ENCODE peak calls at places on chromosomes 6 and 20, in six cellular contexts. N is MG63, V is MCF 10A, O is ELR, Z is AG08395, J is NCI-H748 treated with DMSO at 0.1 percent for 48 hours. H is an unnamed sample.

GRCh38 chr20:57450419-57450818 is 59.2 kb downstream of the RBM38 start:
- DNase-seq in N (no peak), V (no peak), O (no peak), Z (peak), J (no peak), H (peak)

GRCh38 chr6:145733207-145733606 is 2.1 kb downstream of the EPM2A start:
- DNase-seq in N (no peak), V (no peak), O (no peak), Z (no peak), J (no peak), H (peak)

GRCh38 chr6:131317516-131317915 is 182.2 kb downstream of the AKAP7 start:
- DNase-seq in N (no peak), V (peak), O (peak), Z (peak), J (no peak), H (no peak)

GRCh38 chr6:147081210-147081609 is 123.0 kb upstream of the STXBP5 start:
- DNase-seq in N (no peak), V (no peak), O (no peak), Z (no peak), J (peak), H (no peak)

GRCh38 chr6:158095031-158095430 is 73.0 kb downstream of the SERAC1 start:
- DNase-seq in N (no peak), V (peak), O (no peak), Z (no peak), J (no peak), H (no peak)

GRCh38 chr6:123393333-123393732 is 243.4 kb downstream of the TRDN start:
- DNase-seq in N (no peak), V (peak), O (peak), Z (no peak), J (peak), H (peak)

GRCh38 chr20:15700147-15700765 is 873.0 kb downstream of the KIF16B start:
- DNase-seq in N (no peak), V (peak), O (no peak), Z (peak), J (no peak), H (no peak)

GRCh38 chr6:63760199-63760598 is 124.6 kb downstream of the PHF3 start:
- DNase-seq in N (no peak), V (no peak), O (no peak), Z (no peak), J (no peak), H (no peak)

GRCh38 chr6:30887901-30888300 is 3.6 kb downstream of the DDR1 start:
- DNase-seq in N (no peak), V (no peak), O (peak), Z (peak), J (no peak), H (no peak)

GRCh38 chr6:67875877-67876383 is 759.2 kb upstream of the ADGRB3 start:
- DNase-seq in N (no peak), V (no peak), O (no peak), Z (no peak), J (no peak), H (no peak)

GRCh38 chr6:143115698-143116097 is 55.0 kb downstream of the AIG1 start:
- DNase-seq in N (no peak), V (no peak), O (no peak), Z (no peak), J (no peak), H (no peak)

GRCh38 chr20:45036044-45036755 is 64.7 kb downstream of the KCNS1 start:
- DNase-seq in N (peak), V (peak), O (peak), Z (no peak), J (no peak), H (no peak)

GRCh38 chr6:47780510-47781356 is 1.1 kb upstream of the OPN5 start:
- DNase-seq in N (peak), V (peak), O (peak), Z (peak), J (peak), H (peak)

H was measured in Kasumi-1.